ENCODE peak calls at places on chromosome 7, in eight cellular contexts. One of them, this sample, is unnamed.
A peak's percentile ranks its signal among the peaks of the same experiment; 100 is the strongest.

GRCh38 chr7:132666786-132667185 is 90.5 kb upstream of the PLXNA4 start:
- DNase-seq in uterus: no peak
- DNase-seq in GM10248: no peak
- DNase-seq in CD8-positive, alpha-beta T cell: no peak
- DNase-seq in A549: no peak
- DNase-seq in choroid plexus epithelial cell: no peak
- DNase-seq in hepatocyte: no peak
- DNase-seq in CD4-positive, alpha-beta T cell: no peak
- DNase-seq in this sample: no peak

GRCh38 chr7:155811895-155812761 is at the start of gene SHH:
- DNase-seq in uterus: no peak
- DNase-seq in GM10248: no peak
- DNase-seq in CD8-positive, alpha-beta T cell: no peak
- DNase-seq in A549: no peak
- DNase-seq in choroid plexus epithelial cell: peak; percentile 49
- DNase-seq in hepatocyte: peak; percentile 61
- DNase-seq in CD4-positive, alpha-beta T cell: no peak
- DNase-seq in this sample: no peak

GRCh38 chr7:152663101-152663740 is 12.7 kb downstream of the XRCC2 start:
- DNase-seq in uterus: no peak
- DNase-seq in GM10248: no peak
- DNase-seq in CD8-positive, alpha-beta T cell: no peak
- DNase-seq in A549: no peak
- DNase-seq in choroid plexus epithelial cell: no peak
- DNase-seq in hepatocyte: no peak
- DNase-seq in CD4-positive, alpha-beta T cell: no peak
- DNase-seq in this sample: no peak

GRCh38 chr7:47765373-47765979 is 182.8 kb downstream of the PKD1L1 start:
- DNase-seq in uterus: no peak
- DNase-seq in GM10248: no peak
- DNase-seq in CD8-positive, alpha-beta T cell: no peak
- DNase-seq in A549: no peak
- DNase-seq in choroid plexus epithelial cell: no peak
- DNase-seq in hepatocyte: no peak
- DNase-seq in CD4-positive, alpha-beta T cell: no peak
- DNase-seq in this sample: no peak

GRCh38 chr7:55308186-55308929 is 56.8 kb upstream of the LANCL2 start:
- DNase-seq in uterus: no peak
- DNase-seq in GM10248: no peak
- DNase-seq in CD8-positive, alpha-beta T cell: no peak
- DNase-seq in A549: no peak
- DNase-seq in choroid plexus epithelial cell: peak; percentile 92
- DNase-seq in hepatocyte: peak; percentile 31
- DNase-seq in CD4-positive, alpha-beta T cell: no peak
- DNase-seq in this sample: no peak

GRCh38 chr7:74401137-74401859 is 52.4 kb upstream of the GTF2IRD1 start:
- DNase-seq in uterus: peak; percentile 64
- DNase-seq in GM10248: peak; percentile 82
- DNase-seq in CD8-positive, alpha-beta T cell: peak; percentile 78
- DNase-seq in A549: peak; percentile 66
- DNase-seq in choroid plexus epithelial cell: peak; percentile 69
- DNase-seq in hepatocyte: peak; percentile 81
- DNase-seq in CD4-positive, alpha-beta T cell: peak; percentile 63
- DNase-seq in this sample: peak; percentile 71

GRCh38 chr7:90749774-90750173 is 153.7 kb downstream of the CDK14 start:
- DNase-seq in uterus: no peak
- DNase-seq in GM10248: no peak
- DNase-seq in CD8-positive, alpha-beta T cell: no peak
- DNase-seq in A549: no peak
- DNase-seq in choroid plexus epithelial cell: peak; percentile 64
- DNase-seq in hepatocyte: peak; percentile 23
- DNase-seq in CD4-positive, alpha-beta T cell: no peak
- DNase-seq in this sample: peak; percentile 24

GRCh38 chr7:63925626-63926460 is 72.8 kb upstream of the ZNF722 start:
- DNase-seq in uterus: peak; percentile 58
- DNase-seq in GM10248: no peak
- DNase-seq in CD8-positive, alpha-beta T cell: peak; percentile 89
- DNase-seq in A549: no peak
- DNase-seq in choroid plexus epithelial cell: peak; percentile 2
- DNase-seq in hepatocyte: no peak
- DNase-seq in CD4-positive, alpha-beta T cell: peak; percentile 87
- DNase-seq in this sample: no peak

GRCh38 chr7:47405921-47406765 is 175.8 kb downstream of the TNS3 start:
- DNase-seq in uterus: peak; percentile 85
- DNase-seq in GM10248: no peak
- DNase-seq in CD8-positive, alpha-beta T cell: no peak
- DNase-seq in A549: no peak
- DNase-seq in choroid plexus epithelial cell: peak; percentile 51
- DNase-seq in hepatocyte: no peak
- DNase-seq in CD4-positive, alpha-beta T cell: no peak
- DNase-seq in this sample: peak; percentile 93

GRCh38 chr7:17130281-17131059 is 168.0 kb upstream of the AHR start:
- DNase-seq in uterus: no peak
- DNase-seq in GM10248: no peak
- DNase-seq in CD8-positive, alpha-beta T cell: no peak
- DNase-seq in A549: peak; percentile 84
- DNase-seq in choroid plexus epithelial cell: peak; percentile 99
- DNase-seq in hepatocyte: peak; percentile 63
- DNase-seq in CD4-positive, alpha-beta T cell: no peak
- DNase-seq in this sample: peak; percentile 59

GRCh38 chr7:104982308-104982755 is 31.7 kb upstream of the KMT2E start:
- DNase-seq in uterus: no peak
- DNase-seq in GM10248: no peak
- DNase-seq in CD8-positive, alpha-beta T cell: no peak
- DNase-seq in A549: no peak
- DNase-seq in choroid plexus epithelial cell: no peak
- DNase-seq in hepatocyte: peak; percentile 46
- DNase-seq in CD4-positive, alpha-beta T cell: no peak
- DNase-seq in this sample: no peak

GRCh38 chr7:104981671-104982036 is 32.4 kb upstream of the KMT2E start:
- DNase-seq in uterus: no peak
- DNase-seq in GM10248: no peak
- DNase-seq in CD8-positive, alpha-beta T cell: no peak
- DNase-seq in A549: no peak
- DNase-seq in choroid plexus epithelial cell: no peak
- DNase-seq in hepatocyte: no peak
- DNase-seq in CD4-positive, alpha-beta T cell: no peak
- DNase-seq in this sample: no peak

GRCh38 chr7:104979167-104979841 is 34.7 kb upstream of the KMT2E start:
- DNase-seq in uterus: peak; percentile 30
- DNase-seq in GM10248: no peak
- DNase-seq in CD8-positive, alpha-beta T cell: no peak
- DNase-seq in A549: no peak
- DNase-seq in choroid plexus epithelial cell: peak; percentile 74
- DNase-seq in hepatocyte: peak; percentile 60
- DNase-seq in CD4-positive, alpha-beta T cell: no peak
- DNase-seq in this sample: no peak

GRCh38 chr7:104980440-104980839 is 33.6 kb upstream of the KMT2E start:
- DNase-seq in uterus: no peak
- DNase-seq in GM10248: no peak
- DNase-seq in CD8-positive, alpha-beta T cell: no peak
- DNase-seq in A549: no peak
- DNase-seq in choroid plexus epithelial cell: no peak
- DNase-seq in hepatocyte: no peak
- DNase-seq in CD4-positive, alpha-beta T cell: no peak
- DNase-seq in this sample: no peak

DNA sequence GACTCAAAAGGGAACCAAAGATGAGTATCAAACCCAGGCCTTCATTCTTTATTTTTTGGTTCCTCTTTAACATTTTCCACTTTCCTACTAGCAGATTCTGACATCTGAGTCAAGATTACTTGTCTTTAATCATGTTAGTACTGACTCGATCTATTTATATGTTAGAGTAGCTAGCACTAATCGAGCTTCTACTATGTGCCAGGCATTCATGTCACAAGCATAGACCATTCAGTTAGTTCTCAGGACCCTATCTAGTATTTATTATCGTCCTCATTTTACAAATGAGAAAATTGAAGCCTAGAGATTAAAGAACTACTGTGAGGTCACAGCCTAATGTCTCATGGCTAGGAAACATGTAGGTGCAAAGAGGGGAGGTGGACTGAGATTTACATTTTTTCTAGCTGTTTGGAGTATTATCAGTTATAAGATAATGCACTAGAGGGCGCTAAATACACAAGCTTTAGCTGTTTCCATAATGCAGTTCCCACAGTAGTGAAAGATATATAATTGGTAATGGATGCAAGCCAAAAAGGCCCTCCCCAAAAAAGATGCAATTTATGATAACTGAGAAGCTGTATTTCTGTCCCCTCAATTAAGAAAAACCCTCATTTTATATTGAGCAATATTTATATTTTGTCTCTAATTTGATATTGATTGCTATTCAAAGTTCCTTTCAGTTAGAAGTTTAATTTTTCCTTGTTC is 32.9 kb upstream of the KMT2E start:
- DNase-seq in uterus: no peak
- DNase-seq in GM10248: peak; percentile 62
- DNase-seq in CD8-positive, alpha-beta T cell: no peak
- DNase-seq in A549: peak; percentile 73
- DNase-seq in choroid plexus epithelial cell: peak; percentile 71
- DNase-seq in hepatocyte: peak; percentile 81
- DNase-seq in CD4-positive, alpha-beta T cell: no peak
- DNase-seq in this sample: peak; percentile 56
- TF ChIP-seq CTCF in uterus: peak; percentile 77
- TF ChIP-seq CTCF in GM10248: peak; percentile 52
- TF ChIP-seq CTCF in CD8-positive, alpha-beta T cell: peak; percentile 81
- TF ChIP-seq CTCF in A549: peak; percentile 87
- TF ChIP-seq CTCF in choroid plexus epithelial cell: peak; percentile 63
- TF ChIP-seq CTCF in hepatocyte: peak; percentile 74
- TF ChIP-seq CTCF in CD4-positive, alpha-beta T cell: peak; percentile 82
- TF ChIP-seq CTCF in this sample: peak; percentile 61

GRCh38 chr7:95427123-95427522 is 7.7 kb downstream of the PON2 start:
- DNase-seq in uterus: no peak
- DNase-seq in GM10248: no peak
- DNase-seq in CD8-positive, alpha-beta T cell: no peak
- DNase-seq in A549: no peak
- DNase-seq in choroid plexus epithelial cell: no peak
- DNase-seq in hepatocyte: no peak
- DNase-seq in CD4-positive, alpha-beta T cell: no peak
- DNase-seq in this sample: no peak
- TF ChIP-seq CTCF in uterus: no peak
- TF ChIP-seq CTCF in GM10248: no peak
- TF ChIP-seq CTCF in CD8-positive, alpha-beta T cell: no peak
- TF ChIP-seq CTCF in A549: no peak
- TF ChIP-seq CTCF in choroid plexus epithelial cell: no peak
- TF ChIP-seq CTCF in hepatocyte: no peak
- TF ChIP-seq CTCF in CD4-positive, alpha-beta T cell: no peak
- TF ChIP-seq CTCF in this sample: no peak

GRCh38 chr7:140661124-140661523 is 11.6 kb upstream of the ADCK2 start:
- DNase-seq in uterus: no peak
- DNase-seq in GM10248: no peak
- DNase-seq in CD8-positive, alpha-beta T cell: no peak
- DNase-seq in A549: no peak
- DNase-seq in choroid plexus epithelial cell: peak; percentile 34
- DNase-seq in hepatocyte: no peak
- DNase-seq in CD4-positive, alpha-beta T cell: no peak
- DNase-seq in this sample: no peak
- TF ChIP-seq CTCF in uterus: no peak
- TF ChIP-seq CTCF in GM10248: no peak
- TF ChIP-seq CTCF in CD8-positive, alpha-beta T cell: no peak
- TF ChIP-seq CTCF in A549: no peak
- TF ChIP-seq CTCF in choroid plexus epithelial cell: peak; percentile 40
- TF ChIP-seq CTCF in hepatocyte: peak; percentile 35
- TF ChIP-seq CTCF in CD4-positive, alpha-beta T cell: no peak
- TF ChIP-seq CTCF in this sample: no peak

GRCh38 chr7:77837275-77837674 is 38.7 kb downstream of the PHTF2 start:
- DNase-seq in uterus: no peak
- DNase-seq in GM10248: no peak
- DNase-seq in CD8-positive, alpha-beta T cell: no peak
- DNase-seq in A549: no peak
- DNase-seq in choroid plexus epithelial cell: no peak
- DNase-seq in hepatocyte: no peak
- DNase-seq in CD4-positive, alpha-beta T cell: no peak
- DNase-seq in this sample: no peak

GRCh38 chr7:77833136-77833535 is 34.6 kb downstream of the PHTF2 start:
- DNase-seq in uterus: no peak
- DNase-seq in GM10248: no peak
- DNase-seq in CD8-positive, alpha-beta T cell: no peak
- DNase-seq in A549: no peak
- DNase-seq in choroid plexus epithelial cell: no peak
- DNase-seq in hepatocyte: no peak
- DNase-seq in CD4-positive, alpha-beta T cell: no peak
- DNase-seq in this sample: no peak

GRCh38 chr7:77839919-77840318 is 41.3 kb downstream of the PHTF2 start:
- DNase-seq in uterus: no peak
- DNase-seq in GM10248: no peak
- DNase-seq in CD8-positive, alpha-beta T cell: no peak
- DNase-seq in A549: no peak
- DNase-seq in choroid plexus epithelial cell: no peak
- DNase-seq in hepatocyte: no peak
- DNase-seq in CD4-positive, alpha-beta T cell: no peak
- DNase-seq in this sample: no peak

GRCh38 chr7:77838929-77839491 is 40.4 kb downstream of the PHTF2 start:
- DNase-seq in uterus: no peak
- DNase-seq in GM10248: no peak
- DNase-seq in CD8-positive, alpha-beta T cell: no peak
- DNase-seq in A549: no peak
- DNase-seq in choroid plexus epithelial cell: peak; percentile 32
- DNase-seq in hepatocyte: no peak
- DNase-seq in CD4-positive, alpha-beta T cell: no peak
- DNase-seq in this sample: no peak

DNA sequence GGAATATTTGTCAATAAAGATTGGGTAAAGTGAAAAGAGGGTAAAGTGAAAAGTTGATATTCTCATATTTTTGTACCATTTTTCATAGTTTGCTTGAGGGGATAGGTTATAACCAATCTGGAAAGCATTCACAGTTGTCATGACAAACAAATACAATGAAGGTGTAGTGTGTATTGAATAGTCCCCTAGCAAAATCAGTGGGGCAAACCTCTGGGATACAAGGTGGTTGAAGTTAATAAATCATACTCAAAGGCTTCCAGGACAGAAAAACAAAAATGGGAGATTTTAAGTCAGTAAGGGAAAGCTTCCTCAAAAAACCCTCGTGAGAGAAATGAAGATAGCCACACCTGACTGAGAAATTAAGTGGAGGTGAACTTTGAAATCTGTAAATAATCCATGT is 39.4 kb downstream of the PHTF2 start:
- DNase-seq in uterus: no peak
- DNase-seq in GM10248: no peak
- DNase-seq in CD8-positive, alpha-beta T cell: no peak
- DNase-seq in A549: no peak
- DNase-seq in choroid plexus epithelial cell: no peak
- DNase-seq in hepatocyte: no peak
- DNase-seq in CD4-positive, alpha-beta T cell: no peak
- DNase-seq in this sample: no peak
- TF ChIP-seq CTCF in uterus: no peak
- TF ChIP-seq CTCF in GM10248: no peak
- TF ChIP-seq CTCF in CD8-positive, alpha-beta T cell: no peak
- TF ChIP-seq CTCF in A549: no peak
- TF ChIP-seq CTCF in choroid plexus epithelial cell: no peak
- TF ChIP-seq CTCF in hepatocyte: no peak
- TF ChIP-seq CTCF in CD4-positive, alpha-beta T cell: no peak
- TF ChIP-seq CTCF in this sample: no peak

This sample was measured in MCF 10A.